ENCODE peak calls at places on chromosome 9, in seven cellular contexts. J is tibial nerve, O is neural progenitor cell, I is transverse colon, A is DND-41, Y is kidney, X is breast epithelium. Q is an unnamed sample.

GRCh38 chr9:76652894-76653293 is 111.3 kb upstream of the PCA3 start:
- DNase-seq in J (no peak), X (no peak), Y (no peak), A (peak), O (no peak), I (no peak), Q (no peak)

GRCh38 chr9:13113751-13114150 is 165.7 kb downstream of the MPDZ start:
- DNase-seq in J (no peak), O (no peak), I (no peak), A (no peak), Y (no peak), X (no peak), Q (no peak)

GRCh38 chr9:129327552-129328283 is 149.7 kb upstream of the IER5L start:
- DNase-seq in O (peak), J (no peak), X (no peak), Y (peak), I (no peak), A (no peak), Q (no peak)

GRCh38 chr9:31519011-31519410 is 865.4 kb upstream of the ACO1 start:
- DNase-seq in J (no peak), X (no peak), A (no peak), O (no peak), I (no peak), Y (no peak), Q (no peak)

GRCh38 chr9:137828527-137829259 is 48.9 kb upstream of the CACNA1B start:
- DNase-seq in A (peak), Y (no peak), I (no peak), O (peak), X (no peak), J (no peak), Q (no peak)

GRCh38 chr9:108620767-108621166 is 235.0 kb downstream of the ACTL7B start:
- DNase-seq in Y (no peak), J (no peak), X (no peak), I (no peak), A (no peak), O (no peak), Q (no peak)

GRCh38 chr9:34980181-34980761 is 9.3 kb upstream of the DNAJB5 start:
- DNase-seq in X (no peak), A (no peak), O (no peak), I (no peak), J (no peak), Y (no peak), Q (no peak)

GRCh38 chr9:127698985-127699670 is 7.7 kb upstream of the CFAP157 start:
- DNase-seq in Y (peak), I (peak), O (peak), X (peak), A (no peak), J (peak), Q (peak)

GRCh38 chr9:38689678-38690077 is 30.3 kb downstream of the FAM240B start:
- DNase-seq in X (no peak), Y (no peak), I (no peak), O (peak), A (no peak), J (no peak), Q (no peak)

GRCh38 chr9:124764774-124765438 is 6.2 kb downstream of the NR6A1 start:
- DNase-seq in I (no peak), O (no peak), J (no peak), X (no peak), A (no peak), Y (no peak), Q (no peak)

GRCh38 chr9:70525553-70525952 is 111.1 kb upstream of the KLF9 start:
- DNase-seq in X (no peak), J (no peak), I (no peak), Y (no peak), A (no peak), O (no peak), Q (no peak)

GRCh38 chr9:14271078-14271673 is 42.8 kb downstream of the NFIB start:
- DNase-seq in A (no peak), O (peak), Y (peak), I (peak), J (peak), X (no peak), Q (no peak)

GRCh38 chr9:81724242-81724889 is 35.0 kb upstream of the TLE1 start:
- DNase-seq in Y (peak), I (no peak), A (no peak), X (no peak), O (no peak), J (no peak), Q (no peak)

GRCh38 chr9:84839538-84839937 is 170.0 kb downstream of the NTRK2 start:
- DNase-seq in I (no peak), J (no peak), A (no peak), O (peak), X (no peak), Y (no peak), Q (no peak)

GRCh38 chr9:91193658-91194391 is 167.9 kb downstream of the AUH start:
- DNase-seq in J (peak), I (peak), Y (peak), X (no peak), O (peak), A (peak), Q (no peak)

GRCh38 chr9:2013688-2014087 is 1.5 kb upstream of the SMARCA2 start:
- DNase-seq in O (no peak), X (no peak), Y (no peak), I (no peak), J (no peak), A (no peak), Q (no peak)

GRCh38 chr9:125361837-125362531 is 100.4 kb downstream of the GAPVD1 start:
- DNase-seq in Y (no peak), O (peak), J (no peak), I (no peak), A (peak), X (no peak), Q (no peak)

GRCh38 chr9:2916382-2916985 is 72.6 kb upstream of the PUM3 start:
- DNase-seq in X (no peak), J (no peak), I (no peak), A (no peak), O (peak), Y (no peak), Q (no peak)

GRCh38 chr9:128259156-128259555 is 16.7 kb downstream of the GOLGA2 start:
- DNase-seq in A (no peak), I (no peak), X (no peak), Y (peak), O (no peak), J (no peak), Q (no peak)

GRCh38 chr9:68515304-68516017 is 25.2 kb downstream of the TMEM252 start:
- DNase-seq in A (no peak), I (peak), J (no peak), X (no peak), Y (no peak), O (no peak), Q (no peak)

GRCh38 chr9:124045830-124046177 is 34.2 kb downstream of the LHX2 start:
- DNase-seq in I (no peak), O (no peak), X (no peak), Y (no peak), A (no peak), J (no peak), Q (no peak)

GRCh38 chr9:91157891-91158660 is 203.6 kb downstream of the AUH start:
- DNase-seq in O (no peak), X (no peak), A (no peak), J (no peak), Y (no peak), I (no peak), Q (no peak)

GRCh38 chr9:107213561-107214028 is 69.5 kb upstream of the RAD23B start:
- DNase-seq in J (no peak), O (no peak), Y (no peak), A (no peak), X (no peak), I (no peak), Q (no peak)

GRCh38 chr9:88312070-88312469 is 76.2 kb upstream of the SPIN1 start:
- DNase-seq in O (no peak), J (no peak), Y (no peak), I (no peak), X (no peak), A (no peak), Q (no peak)

GRCh38 chr9:37037137-37037743 is 3.2 kb upstream of the PAX5 start:
- DNase-seq in J (no peak), I (no peak), O (peak), Y (no peak), A (peak), X (no peak), Q (no peak)

DNA sequence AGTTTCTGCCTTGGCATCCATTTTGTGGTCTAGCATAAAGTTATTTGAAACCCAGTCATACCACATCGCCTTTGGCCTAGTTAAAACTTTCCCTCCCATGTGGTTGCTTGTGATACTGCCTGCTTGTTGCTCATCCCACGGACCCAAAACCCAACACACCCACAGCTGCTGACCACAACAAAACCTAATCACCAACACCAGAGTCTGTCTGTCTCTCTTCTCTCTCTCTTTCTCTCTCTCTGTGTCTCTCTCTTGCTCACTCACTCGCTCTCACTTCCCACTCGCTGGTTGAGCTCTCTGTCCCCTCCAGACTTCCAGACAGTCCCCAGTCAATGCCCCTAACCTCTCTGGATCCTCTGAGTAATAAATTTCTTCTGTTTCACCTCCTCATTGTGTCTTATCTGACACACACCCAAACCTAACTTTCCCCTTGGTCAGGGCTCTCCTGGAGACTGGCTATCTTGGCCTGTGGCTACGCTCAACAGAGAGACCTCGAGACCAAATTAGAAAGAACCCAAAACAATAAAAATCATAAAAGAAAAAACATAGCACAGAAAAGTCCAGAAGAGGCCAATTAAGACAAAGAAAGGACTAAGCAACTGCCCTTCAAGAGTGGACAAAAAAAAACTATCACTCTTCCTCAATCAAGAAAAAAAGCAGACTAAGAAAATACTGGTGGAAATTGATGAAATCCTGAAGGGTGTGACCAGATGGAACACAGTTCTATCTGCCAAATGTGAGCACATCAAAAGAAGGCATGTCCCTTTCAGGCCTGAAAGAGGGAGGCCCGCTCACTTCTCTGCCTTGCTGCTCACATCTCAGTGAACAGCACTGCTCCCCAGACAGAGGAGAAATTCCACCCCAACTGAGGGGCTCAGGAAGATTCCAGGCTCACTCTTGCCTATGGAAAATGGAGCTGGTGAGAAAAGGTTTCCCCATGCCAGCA is 41.4 kb downstream of the TTLL11 start:
- DNase-seq in X (no peak), I (no peak), J (no peak), Y (no peak), O (no peak), A (no peak), Q (no peak)
- TF ChIP-seq CTCF in X (no peak), I (no peak), J (no peak), Y (no peak), O (no peak), A (no peak), Q (no peak)

GRCh38 chr9:15404171-15404570 is 18.5 kb upstream of the SNAPC3 start:
- DNase-seq in A (no peak), O (no peak), Y (no peak), I (no peak), J (no peak), X (no peak), Q (no peak)

GRCh38 chr9:15401266-15401665 is 21.4 kb upstream of the SNAPC3 start:
- DNase-seq in A (no peak), I (no peak), O (no peak), X (no peak), Y (no peak), J (no peak), Q (no peak)

GRCh38 chr9:15400281-15400941 is 22.3 kb upstream of the SNAPC3 start:
- DNase-seq in J (no peak), I (no peak), A (no peak), X (no peak), Y (no peak), O (no peak), Q (no peak)

GRCh38 chr9:15403155-15403554 is 19.5 kb upstream of the SNAPC3 start:
- DNase-seq in I (no peak), X (no peak), Y (no peak), J (no peak), A (no peak), O (peak), Q (no peak)
- TF ChIP-seq CTCF in I (peak), X (no peak), Y (no peak), J (no peak), A (peak), O (peak), Q (no peak)

DNA sequence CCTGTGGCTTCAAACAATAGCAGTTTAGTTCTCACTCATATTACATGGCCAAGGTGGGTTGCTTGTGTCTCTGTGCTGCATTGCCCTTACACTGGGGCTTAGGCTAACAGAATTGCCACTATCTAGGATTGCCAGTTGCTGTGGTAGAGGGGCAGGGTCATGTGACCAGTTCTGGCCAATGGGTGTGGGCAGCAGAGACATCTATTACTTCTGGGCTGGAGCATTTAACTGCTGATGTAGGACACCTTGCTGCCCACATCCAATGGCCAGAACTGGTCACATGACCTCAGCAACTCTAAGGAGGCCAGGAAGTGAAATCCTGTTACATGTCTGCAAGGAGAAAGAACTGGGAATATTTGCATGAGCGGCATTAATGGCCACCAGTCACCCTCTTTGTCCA is 199.3 kb downstream of the C9orf152 start:
- DNase-seq in J (no peak), A (no peak), I (no peak), Y (no peak), O (no peak), X (no peak), Q (no peak)
- TF ChIP-seq CTCF in J (no peak), A (no peak), I (no peak), Y (no peak), O (no peak), X (no peak), Q (no peak)

GRCh38 chr9:6080154-6080716 is 64.8 kb upstream of the RANBP6 start:
- DNase-seq in Y (peak), I (peak), O (peak), A (peak), X (peak), J (peak), Q (peak)
- TF ChIP-seq CTCF in Y (peak), I (no peak), O (no peak), A (no peak), X (peak), J (peak), Q (no peak)